ENCODE peak calls at places on chromosome 6, in six cellular contexts. One of them, this sample, is unnamed.

GRCh38 chr6:133355922-133356321 is 114.8 kb downstream of the EYA4 start:
- DNase-seq in SK-N-DZ: no peak
- DNase-seq in neural progenitor cell: no peak
- DNase-seq in mucosa of descending colon: no peak
- DNase-seq in H1: no peak
- DNase-seq in activated CD8-positive, alpha-beta memory T cell treated with anti-CD3 and anti-CD28 coated beads, Interleukin-2, amount 10 ng/mL, durations not matched to agents 7 days and 5 days: no peak
- DNase-seq in this sample: no peak

GRCh38 chr6:125858427-125859320 is 67.9 kb downstream of the NCOA7 start:
- DNase-seq in SK-N-DZ: peak; percentile 78
- DNase-seq in neural progenitor cell: peak; percentile 83
- DNase-seq in mucosa of descending colon: no peak
- DNase-seq in H1: peak; percentile 68
- DNase-seq in activated CD8-positive, alpha-beta memory T cell treated with anti-CD3 and anti-CD28 coated beads, Interleukin-2, amount 10 ng/mL, durations not matched to agents 7 days and 5 days: peak; percentile 55
- DNase-seq in this sample: peak; percentile 65

GRCh38 chr6:143163621-143164020 is 102.9 kb downstream of the AIG1 start:
- DNase-seq in SK-N-DZ: no peak
- DNase-seq in neural progenitor cell: peak; percentile 16
- DNase-seq in mucosa of descending colon: no peak
- DNase-seq in H1: no peak
- DNase-seq in activated CD8-positive, alpha-beta memory T cell treated with anti-CD3 and anti-CD28 coated beads, Interleukin-2, amount 10 ng/mL, durations not matched to agents 7 days and 5 days: no peak
- DNase-seq in this sample: no peak

GRCh38 chr6:61134028-61134427 is 1152.0 kb downstream of the KHDRBS2 start:
- DNase-seq in SK-N-DZ: no peak
- DNase-seq in neural progenitor cell: no peak
- DNase-seq in mucosa of descending colon: no peak
- DNase-seq in H1: no peak
- DNase-seq in activated CD8-positive, alpha-beta memory T cell treated with anti-CD3 and anti-CD28 coated beads, Interleukin-2, amount 10 ng/mL, durations not matched to agents 7 days and 5 days: no peak
- DNase-seq in this sample: no peak

GRCh38 chr6:137430954-137431353 is 63.2 kb downstream of the OLIG3 start:
- DNase-seq in SK-N-DZ: no peak
- DNase-seq in neural progenitor cell: no peak
- DNase-seq in mucosa of descending colon: no peak
- DNase-seq in H1: no peak
- DNase-seq in activated CD8-positive, alpha-beta memory T cell treated with anti-CD3 and anti-CD28 coated beads, Interleukin-2, amount 10 ng/mL, durations not matched to agents 7 days and 5 days: no peak
- DNase-seq in this sample: no peak

GRCh38 chr6:138987643-138988468 is at the start of gene REPS1:
- DNase-seq in SK-N-DZ: peak; percentile 92
- DNase-seq in neural progenitor cell: peak; percentile 97
- DNase-seq in mucosa of descending colon: peak; percentile 94
- DNase-seq in H1: peak; percentile 98
- DNase-seq in activated CD8-positive, alpha-beta memory T cell treated with anti-CD3 and anti-CD28 coated beads, Interleukin-2, amount 10 ng/mL, durations not matched to agents 7 days and 5 days: peak; percentile 92
- DNase-seq in this sample: peak; percentile 93

GRCh38 chr6:1611322-1611571 is 1.5 kb downstream of the FOXC1 start:
- DNase-seq in SK-N-DZ: no peak
- DNase-seq in neural progenitor cell: peak; percentile 76
- DNase-seq in mucosa of descending colon: no peak
- DNase-seq in H1: no peak
- DNase-seq in activated CD8-positive, alpha-beta memory T cell treated with anti-CD3 and anti-CD28 coated beads, Interleukin-2, amount 10 ng/mL, durations not matched to agents 7 days and 5 days: no peak
- DNase-seq in this sample: no peak

GRCh38 chr6:24513602-24514001 is 18.8 kb downstream of the ALDH5A1 start:
- DNase-seq in SK-N-DZ: no peak
- DNase-seq in neural progenitor cell: no peak
- DNase-seq in mucosa of descending colon: no peak
- DNase-seq in H1: no peak
- DNase-seq in activated CD8-positive, alpha-beta memory T cell treated with anti-CD3 and anti-CD28 coated beads, Interleukin-2, amount 10 ng/mL, durations not matched to agents 7 days and 5 days: peak; percentile 25
- DNase-seq in this sample: peak; percentile 33

GRCh38 chr6:36933102-36933501 is 21.4 kb upstream of the PI16 start:
- DNase-seq in SK-N-DZ: no peak
- DNase-seq in neural progenitor cell: no peak
- DNase-seq in mucosa of descending colon: no peak
- DNase-seq in H1: no peak
- DNase-seq in activated CD8-positive, alpha-beta memory T cell treated with anti-CD3 and anti-CD28 coated beads, Interleukin-2, amount 10 ng/mL, durations not matched to agents 7 days and 5 days: no peak
- DNase-seq in this sample: no peak

GRCh38 chr6:64280569-64280968 is 645.0 kb downstream of the PHF3 start:
- DNase-seq in SK-N-DZ: peak; percentile 43
- DNase-seq in neural progenitor cell: peak; percentile 57
- DNase-seq in mucosa of descending colon: no peak
- DNase-seq in H1: no peak
- DNase-seq in activated CD8-positive, alpha-beta memory T cell treated with anti-CD3 and anti-CD28 coated beads, Interleukin-2, amount 10 ng/mL, durations not matched to agents 7 days and 5 days: no peak
- DNase-seq in this sample: peak; percentile 19

GRCh38 chr6:7919871-7920270 is 9.3 kb upstream of the TXNDC5 start:
- DNase-seq in SK-N-DZ: no peak
- DNase-seq in neural progenitor cell: no peak
- DNase-seq in mucosa of descending colon: no peak
- DNase-seq in H1: no peak
- DNase-seq in activated CD8-positive, alpha-beta memory T cell treated with anti-CD3 and anti-CD28 coated beads, Interleukin-2, amount 10 ng/mL, durations not matched to agents 7 days and 5 days: no peak
- DNase-seq in this sample: no peak

GRCh38 chr6:23446394-23447001 is 679.5 kb upstream of the NRSN1 start:
- DNase-seq in SK-N-DZ: peak; percentile 57
- DNase-seq in neural progenitor cell: peak; percentile 25
- DNase-seq in mucosa of descending colon: no peak
- DNase-seq in H1: no peak
- DNase-seq in activated CD8-positive, alpha-beta memory T cell treated with anti-CD3 and anti-CD28 coated beads, Interleukin-2, amount 10 ng/mL, durations not matched to agents 7 days and 5 days: no peak
- DNase-seq in this sample: no peak

GRCh38 chr6:16305788-16306187 is 67.4 kb downstream of the GMPR start:
- DNase-seq in SK-N-DZ: no peak
- DNase-seq in neural progenitor cell: no peak
- DNase-seq in mucosa of descending colon: no peak
- DNase-seq in H1: no peak
- DNase-seq in activated CD8-positive, alpha-beta memory T cell treated with anti-CD3 and anti-CD28 coated beads, Interleukin-2, amount 10 ng/mL, durations not matched to agents 7 days and 5 days: no peak
- DNase-seq in this sample: no peak

GRCh38 chr6:53408826-53409225 is 60.1 kb upstream of the ELOVL5 start:
- DNase-seq in SK-N-DZ: no peak
- DNase-seq in neural progenitor cell: no peak
- DNase-seq in mucosa of descending colon: no peak
- DNase-seq in H1: no peak
- DNase-seq in activated CD8-positive, alpha-beta memory T cell treated with anti-CD3 and anti-CD28 coated beads, Interleukin-2, amount 10 ng/mL, durations not matched to agents 7 days and 5 days: no peak
- DNase-seq in this sample: no peak

GRCh38 chr6:30238178-30238795 is 25.1 kb upstream of the TRIM26 start:
- DNase-seq in SK-N-DZ: peak; percentile 21
- DNase-seq in neural progenitor cell: peak; percentile 25
- DNase-seq in mucosa of descending colon: no peak
- DNase-seq in H1: no peak
- DNase-seq in activated CD8-positive, alpha-beta memory T cell treated with anti-CD3 and anti-CD28 coated beads, Interleukin-2, amount 10 ng/mL, durations not matched to agents 7 days and 5 days: peak; percentile 58
- DNase-seq in this sample: no peak

GRCh38 chr6:97666889-97667288 is 383.9 kb upstream of the MMS22L start:
- DNase-seq in SK-N-DZ: no peak
- DNase-seq in neural progenitor cell: no peak
- DNase-seq in mucosa of descending colon: no peak
- DNase-seq in H1: no peak
- DNase-seq in activated CD8-positive, alpha-beta memory T cell treated with anti-CD3 and anti-CD28 coated beads, Interleukin-2, amount 10 ng/mL, durations not matched to agents 7 days and 5 days: no peak
- DNase-seq in this sample: no peak

GRCh38 chr6:125346143-125346925 is 44.6 kb upstream of the HDDC2 start:
- DNase-seq in SK-N-DZ: no peak
- DNase-seq in neural progenitor cell: no peak
- DNase-seq in mucosa of descending colon: no peak
- DNase-seq in H1: no peak
- DNase-seq in activated CD8-positive, alpha-beta memory T cell treated with anti-CD3 and anti-CD28 coated beads, Interleukin-2, amount 10 ng/mL, durations not matched to agents 7 days and 5 days: no peak
- DNase-seq in this sample: peak; percentile 15

GRCh38 chr6:92124126-92124525 is 1295.2 kb downstream of the EPHA7 start:
- DNase-seq in SK-N-DZ: no peak
- DNase-seq in neural progenitor cell: no peak
- DNase-seq in mucosa of descending colon: no peak
- DNase-seq in H1: no peak
- DNase-seq in activated CD8-positive, alpha-beta memory T cell treated with anti-CD3 and anti-CD28 coated beads, Interleukin-2, amount 10 ng/mL, durations not matched to agents 7 days and 5 days: no peak
- DNase-seq in this sample: no peak

This sample was measured in transverse colon.